ENCODE peak calls at places on chromosome 14, in seven cellular contexts. H, W, J, G, K, R and Z are unnamed samples.

GRCh38 chr14:31440280-31440679 is 17.0 kb downstream of the DTD2 start:
- DNase-seq in J (no peak), G (no peak), W (no peak), K (no peak), H (no peak), R (no peak), Z (no peak)

GRCh38 chr14:54782803-54783659 is 119.6 kb downstream of the GCH1 start:
- DNase-seq in J (no peak), W (peak; percentile 84), K (no peak), R (no peak), G (no peak), H (no peak), Z (no peak)

GRCh38 chr14:105891631-105892452 is 365.5 kb downstream of the TMEM121 start:
- DNase-seq in H (no peak), R (no peak), J (no peak), K (no peak), G (no peak), W (no peak), Z (no peak)

GRCh38 chr14:104549536-104550339 is 29.8 kb upstream of the C14orf180 start:
- DNase-seq in K (no peak), G (no peak), R (no peak), J (no peak), W (no peak), H (no peak), Z (no peak)

GRCh38 chr14:94382099-94382498 is 6.3 kb downstream of the SERPINA1 start:
- DNase-seq in W (no peak), G (no peak), J (no peak), H (no peak), R (no peak), K (no peak), Z (no peak)

GRCh38 chr14:90784621-90785270 is 31.5 kb downstream of the TTC7B start:
- DNase-seq in R (no peak), G (no peak), J (no peak), W (no peak), K (no peak), H (no peak), Z (no peak)

GRCh38 chr14:22977684-22978486 is 4.5 kb downstream of the AJUBA start:
- DNase-seq in W (no peak), J (no peak), H (no peak), R (peak; percentile 80), G (no peak), K (peak; percentile 92), Z (no peak)

GRCh38 chr14:63757211-63757610 is 29.3 kb upstream of the SGPP1 start:
- DNase-seq in J (no peak), H (no peak), G (no peak), K (no peak), W (no peak), R (no peak), Z (no peak)

GRCh38 chr14:59483360-59483759 is 848 bp downstream of the L3HYPDH start:
- DNase-seq in G (peak; percentile 3), R (peak; percentile 25), W (no peak), J (no peak), K (peak; percentile 86), H (no peak), Z (peak; percentile 41)

GRCh38 chr14:58805605-58806358 is 168.0 kb downstream of the DACT1 start:
- DNase-seq in K (peak; percentile 65), J (no peak), R (no peak), G (no peak), H (no peak), W (no peak), Z (no peak)

GRCh38 chr14:55160989-55161388 is 30.4 kb downstream of the DLGAP5 start:
- DNase-seq in G (peak; percentile 52), K (peak; percentile 79), H (peak; percentile 21), J (no peak), R (peak; percentile 38), W (peak; percentile 26), Z (no peak)

GRCh38 chr14:93056840-93057585 is 58.7 kb downstream of the ITPK1 start:
- DNase-seq in H (no peak), R (no peak), W (no peak), J (no peak), G (no peak), K (no peak), Z (no peak)

GRCh38 chr14:31261859-31262739 is 54.5 kb upstream of the HECTD1 start:
- DNase-seq in H (no peak), R (no peak), G (no peak), K (peak; percentile 45), J (no peak), W (peak; percentile 21), Z (no peak)

GRCh38 chr14:94427016-94427613 is 25.5 kb downstream of the SERPINA11 start:
- DNase-seq in H (no peak), J (no peak), W (no peak), K (no peak), G (no peak), R (no peak), Z (no peak)

GRCh38 chr14:82251434-82251833 is 717.8 kb upstream of the SEL1L start:
- DNase-seq in W (no peak), H (no peak), K (no peak), G (no peak), R (no peak), J (no peak), Z (no peak)

GRCh38 chr14:91009501-91010152 is 50.8 kb downstream of the RPS6KA5 start:
- DNase-seq in J (no peak), W (peak; percentile 79), R (no peak), H (no peak), K (no peak), G (peak; percentile 9), Z (no peak)

GRCh38 chr14:105931808-105932483 is 405.6 kb downstream of the TMEM121 start:
- DNase-seq in J (no peak), K (peak; percentile 11), H (no peak), R (peak; percentile 36), W (peak; percentile 61), G (peak; percentile 30), Z (no peak)

GRCh38 chr14:21205678-21206581 is 50.1 kb upstream of the OR5AU1 start:
- DNase-seq in W (no peak), G (no peak), K (no peak), H (no peak), R (no peak), J (no peak), Z (no peak)

DNA sequence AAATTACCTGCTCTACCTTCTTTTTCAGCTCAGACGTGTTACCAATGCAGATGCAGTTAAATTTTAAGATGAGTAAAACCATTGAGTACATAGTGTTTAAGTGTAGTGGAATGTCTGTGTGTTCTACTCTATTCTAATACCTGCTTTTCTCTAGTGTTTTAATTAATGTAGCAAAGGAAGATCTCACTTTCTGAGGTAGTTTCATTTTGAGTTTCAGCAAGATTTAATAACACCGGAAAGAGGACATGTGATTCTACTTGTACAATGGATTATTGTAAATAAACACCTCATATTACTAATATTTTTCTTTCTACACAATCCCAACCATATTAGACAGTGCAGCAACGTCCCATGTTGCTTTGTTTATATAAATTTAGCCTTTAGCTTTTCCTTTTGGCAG is 315.4 kb downstream of the RAD51B start:
- DNase-seq in W (no peak), H (no peak), J (no peak), G (peak; percentile 5), K (no peak), R (no peak), Z (no peak)
- H3K4me3 ChIP-seq in W (no peak overlapping the region), H (no peak overlapping the region), J (no peak overlapping the region), G (peak overlapping the region; percentile 74), K (no peak overlapping the region), R (no peak overlapping the region), Z (no peak overlapping the region)

DNA sequence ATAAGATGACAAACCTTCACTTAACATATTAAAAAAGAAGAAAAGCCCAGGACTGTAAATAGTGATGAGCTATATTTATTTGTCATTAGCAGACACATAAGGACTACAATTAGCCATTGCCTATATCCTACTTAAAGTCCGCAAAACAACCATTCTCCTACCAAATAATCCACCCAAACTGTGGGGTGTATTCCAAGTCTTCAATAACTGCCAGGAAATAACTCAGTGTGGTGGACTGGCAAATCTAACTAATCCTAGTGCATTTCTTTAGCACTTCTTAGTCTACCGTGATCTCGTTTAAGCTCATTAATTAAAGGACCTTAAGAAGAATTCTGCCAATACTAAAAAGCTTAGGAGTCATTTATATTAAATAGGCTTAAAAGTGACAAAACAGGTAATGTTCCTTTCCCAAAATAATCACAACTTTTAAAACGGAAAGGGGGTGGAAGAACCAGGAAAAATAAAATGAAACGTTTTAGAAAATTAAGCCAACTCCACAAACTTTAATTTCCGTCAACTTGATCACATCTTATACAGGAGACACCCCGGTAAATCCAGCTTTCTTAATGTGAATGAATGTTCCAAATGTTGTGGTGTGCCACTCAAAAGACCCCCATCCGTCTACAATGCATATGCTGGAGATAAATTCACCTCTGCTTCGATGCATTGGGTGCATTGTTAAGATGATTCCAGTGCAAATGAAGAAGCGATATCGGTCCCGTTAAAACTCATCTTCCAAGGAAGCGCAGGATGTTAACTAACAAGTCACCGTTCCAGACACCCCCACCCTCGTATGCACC is 1.7 kb downstream of the NOVA1 start:
- DNase-seq in K (no peak), H (no peak), W (no peak), J (no peak), G (no peak), R (no peak), Z (no peak)
- H3K4me3 ChIP-seq in K (peak overlapping the region; percentile 86), H (no peak overlapping the region), W (no peak overlapping the region), J (no peak overlapping the region), G (no peak overlapping the region), R (peak overlapping the region; percentile 60), Z (peak overlapping the region; percentile 72)

DNA sequence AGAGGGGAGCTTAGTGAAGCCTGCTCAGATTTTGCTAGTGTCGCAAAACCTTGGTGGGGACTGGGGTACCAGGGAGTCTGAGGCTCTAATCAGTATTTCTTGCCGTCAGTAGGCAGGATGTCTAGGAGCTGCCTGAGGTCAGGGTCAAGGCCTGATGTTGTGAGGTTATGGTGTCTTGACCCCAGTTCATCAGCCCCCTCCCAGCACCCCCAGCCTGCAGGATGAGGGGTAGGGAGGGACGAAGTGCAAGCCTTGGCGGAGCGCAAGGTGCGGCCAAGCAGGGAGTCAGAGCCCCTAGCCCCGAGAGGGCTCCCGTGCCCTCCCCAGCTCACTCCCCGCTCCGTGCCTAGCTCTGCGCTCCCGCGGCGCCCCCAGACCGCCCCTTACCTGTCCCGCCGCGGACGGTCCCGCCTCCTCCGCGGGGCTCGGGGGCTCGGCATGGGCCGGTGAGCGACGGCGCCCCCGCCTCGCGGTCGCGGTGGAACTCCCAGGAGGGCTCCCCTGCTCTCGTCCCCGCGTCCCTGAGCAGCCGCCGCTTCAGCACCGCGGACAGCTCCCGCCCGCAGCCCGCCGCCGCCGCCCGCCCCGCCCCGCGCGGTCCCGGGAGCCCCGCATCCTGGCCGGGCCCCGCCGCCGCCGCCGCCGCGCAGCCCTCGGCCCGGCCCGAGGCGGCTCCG is 347 bp downstream of the SYNDIG1L start:
- DNase-seq in K (peak; percentile 30), W (peak; percentile 21), H (no peak), J (no peak), G (peak; percentile 55), R (peak; percentile 55), Z (no peak)
- H3K4me3 ChIP-seq in K (no peak overlapping the region), W (no peak overlapping the region), H (no peak overlapping the region), J (no peak overlapping the region), G (no peak overlapping the region), R (no peak overlapping the region), Z (no peak overlapping the region)

DNA sequence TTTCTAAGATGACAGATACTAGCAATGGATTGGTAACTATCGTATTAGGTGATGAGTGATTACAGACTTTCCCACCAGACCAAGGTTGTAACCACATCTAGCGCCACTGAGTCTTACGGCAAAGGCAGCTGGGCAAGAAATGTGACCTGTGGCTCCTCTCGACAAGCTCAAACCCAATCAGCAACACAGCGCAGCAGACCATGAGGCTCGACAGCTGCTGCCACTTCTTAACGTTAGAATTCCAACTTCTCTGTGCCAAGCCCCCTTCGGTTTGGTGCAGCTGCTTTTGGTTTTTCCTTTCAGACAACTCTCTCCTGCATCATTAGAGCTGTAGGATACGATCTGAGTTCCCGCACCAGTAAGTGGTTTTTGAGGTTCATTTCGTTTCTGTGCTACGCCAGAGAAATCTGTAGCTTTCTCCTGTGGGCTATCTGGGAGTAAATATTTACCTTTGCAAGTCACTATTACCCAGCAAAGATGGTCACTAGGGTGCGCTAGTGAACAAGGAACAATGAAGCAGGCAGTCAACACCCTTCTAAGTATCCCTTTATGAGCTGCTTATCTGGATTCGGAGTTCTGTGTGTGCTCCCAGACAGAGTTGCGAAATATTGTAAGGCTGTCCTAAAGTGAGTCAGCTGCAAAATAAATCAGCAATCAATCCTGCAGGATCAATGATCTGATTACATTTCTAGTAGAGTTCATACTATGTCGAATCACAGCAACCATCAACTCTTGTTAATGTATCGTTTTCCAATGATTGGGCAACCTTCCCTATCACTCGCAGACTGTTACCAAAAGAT is 133.8 kb downstream of the KCNK10 start:
- DNase-seq in R (peak; percentile 67), J (peak; percentile 41), G (peak; percentile 20), H (peak; percentile 88), K (peak; percentile 96), W (peak; percentile 85), Z (peak; percentile 65)
- H3K4me3 ChIP-seq in R (no peak overlapping the region), J (no peak overlapping the region), G (no peak overlapping the region), H (no peak overlapping the region), K (peak overlapping the region; percentile 58), W (no peak overlapping the region), Z (peak overlapping the region; percentile 31)